ENCODE peak calls at places on chromosomes 12 and 14, in ten cellular contexts. H is tibial artery; D is psoas muscle; R is colonic mucosa; P is astrocyte; A is CD8-positive, alpha-beta T cell; G is ovary; X is thyroid gland; U is GM12878; I is CD8-positive, alpha-beta memory T cell. Y is an unnamed sample. For H3K4me1 and H3K9me3, the result is how much of the 10 kb centered on the place peaks cover.

GRCh38 chr14:36773136-36773540 is 111.5 kb downstream of the PAX9 start:
- DNase-seq in U (no peak), P (peak), R (no peak), G (no peak), H (no peak), X (no peak), I (no peak), D (no peak), A (no peak), Y (no peak)

GRCh38 chr12:121628037-121628436 is 1.7 kb downstream of the ORAI1 start:
- DNase-seq in A (no peak), R (peak), H (no peak), I (no peak), G (peak), P (no peak), X (peak), D (no peak), U (no peak), Y (peak)

GRCh38 chr12:21337959-21338704 is 3.4 kb upstream of the SLCO1A2 start:
- DNase-seq in I (no peak), G (no peak), D (no peak), P (no peak), U (no peak), A (no peak), H (no peak), X (no peak), R (no peak), Y (no peak)

GRCh38 chr12:19755141-19755540 is 315.8 kb downstream of the AEBP2 start:
- DNase-seq in I (no peak), G (no peak), A (no peak), H (no peak), D (no peak), P (peak), U (no peak), R (no peak), X (no peak), Y (no peak)

GRCh38 chr12:33770652-33771051 is 251.6 kb upstream of the ALG10 start:
- DNase-seq in U (no peak), G (no peak), I (no peak), P (no peak), H (no peak), X (no peak), D (no peak), R (no peak), A (no peak), Y (no peak)

GRCh38 chr14:57405562-57405961 is 15.2 kb downstream of the NAA30 start:
- DNase-seq in H (no peak), D (no peak), X (no peak), I (no peak), G (no peak), U (no peak), R (no peak), A (no peak), P (no peak), Y (no peak)

GRCh38 chr12:126648074-126648473 is 1582.8 kb downstream of the AACS start:
- DNase-seq in G (no peak), P (no peak), A (no peak), I (no peak), H (no peak), D (no peak), R (no peak), U (no peak), X (no peak), Y (no peak)

GRCh38 chr14:59427653-59428578 is 37.3 kb downstream of the GPR135 start:
- DNase-seq in A (no peak), I (no peak), D (peak), U (no peak), R (no peak), P (peak), G (peak), X (peak), H (peak), Y (no peak)

GRCh38 chr12:122040579-122041386 is 19.1 kb downstream of the BCL7A start:
- DNase-seq in R (peak), U (no peak), G (no peak), A (no peak), D (no peak), I (no peak), P (no peak), X (no peak), H (no peak), Y (no peak)

GRCh38 chr12:117158911-117159310 is 31.4 kb downstream of the FBXO21 start:
- DNase-seq in I (no peak), U (no peak), G (no peak), X (no peak), H (no peak), A (no peak), D (no peak), R (no peak), P (peak), Y (no peak)

GRCh38 chr12:74412607-74413230 is 124.9 kb upstream of the ATXN7L3B start:
- DNase-seq in H (no peak), G (no peak), U (no peak), R (no peak), P (peak), I (no peak), D (no peak), A (no peak), X (no peak), Y (peak)

GRCh38 chr12:132812631-132813305 is 15.9 kb downstream of the GOLGA3 start:
- DNase-seq in X (no peak), H (no peak), I (peak), A (no peak), D (no peak), R (no peak), P (peak), G (no peak), U (no peak), Y (no peak)

GRCh38 chr12:79934309-79935020 is 432 bp downstream of the PPP1R12A start:
- DNase-seq in R (peak), G (no peak), X (peak), I (peak), P (peak), U (no peak), D (no peak), A (no peak), H (peak), Y (peak)

GRCh38 chr14:60101801-60102200 is 10.1 kb downstream of the PCNX4 start:
- DNase-seq in P (peak), I (no peak), X (no peak), R (no peak), A (no peak), H (no peak), U (no peak), D (no peak), G (no peak), Y (no peak)

GRCh38 chr14:77043177-77043983 is 14.9 kb upstream of the IRF2BPL start:
- DNase-seq in A (no peak), P (peak), G (peak), X (no peak), R (no peak), U (peak), D (peak), I (peak), H (peak), Y (no peak)

GRCh38 chr12:52085682-52086180 is 6.2 kb downstream of the SMIM41 start:
- DNase-seq in X (no peak), P (no peak), I (no peak), D (no peak), H (no peak), R (no peak), G (no peak), A (no peak), U (no peak), Y (no peak)

GRCh38 chr12:52086366-52086765 is 6.9 kb downstream of the SMIM41 start:
- DNase-seq in X (peak), D (no peak), R (no peak), I (no peak), H (no peak), G (no peak), A (no peak), U (no peak), P (no peak), Y (no peak)

GRCh38 chr12:52082988-52083637 is 3.6 kb downstream of the SMIM41 start:
- DNase-seq in H (no peak), U (no peak), A (peak), P (peak), G (peak), D (peak), R (peak), X (peak), I (peak), Y (peak)

GRCh38 chr12:52083638-52083996 is 4.1 kb downstream of the SMIM41 start:
- DNase-seq in A (no peak), R (no peak), I (no peak), U (no peak), H (no peak), G (no peak), P (no peak), D (no peak), X (no peak), Y (no peak)

DNA sequence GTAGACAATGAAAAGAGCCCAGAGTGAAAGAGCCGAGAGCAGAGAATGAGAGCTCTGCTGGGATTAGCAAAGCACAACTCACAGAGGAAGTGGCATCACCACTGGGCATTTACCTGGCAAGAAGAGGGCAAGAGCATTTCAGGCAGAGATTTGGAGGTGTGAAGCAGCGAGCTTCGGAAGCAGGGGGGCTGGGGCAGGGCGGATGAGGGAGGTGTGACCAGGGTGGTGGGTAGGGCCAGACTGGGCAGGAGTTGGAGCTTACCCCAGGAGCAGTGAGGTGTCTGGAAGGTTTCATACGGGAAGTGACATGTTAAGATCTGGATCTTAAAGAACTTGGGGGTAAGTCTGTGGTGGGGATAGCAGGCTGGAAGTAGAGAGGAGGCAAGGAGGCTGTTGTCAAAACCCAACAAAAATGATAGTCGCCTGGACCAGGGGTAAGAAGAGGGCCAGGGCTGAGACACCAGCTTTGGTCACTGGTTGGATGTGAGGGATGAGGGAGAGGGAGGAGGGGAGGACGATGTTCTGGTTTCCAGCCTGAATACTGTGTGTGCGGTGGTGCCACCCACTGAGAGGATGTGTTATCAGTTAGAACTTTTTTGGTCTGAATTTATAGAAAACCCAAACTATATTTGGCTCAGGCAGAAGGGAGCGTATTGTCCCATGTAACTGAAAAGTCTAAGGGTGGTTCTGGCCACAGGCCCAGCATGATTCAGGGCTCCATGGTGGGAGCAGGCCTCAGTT is 5.2 kb downstream of the SMIM41 start:
- DNase-seq in R (no peak), U (no peak), X (no peak), D (no peak), G (no peak), A (no peak), P (no peak), H (no peak), I (peak), Y (no peak)
- H3K4me1 ChIP-seq in R (under half), U (under half), X (under half), D (half or more), G (under half), A (under half), P (under half), H (under half), I (under half), Y (half or more)

DNA sequence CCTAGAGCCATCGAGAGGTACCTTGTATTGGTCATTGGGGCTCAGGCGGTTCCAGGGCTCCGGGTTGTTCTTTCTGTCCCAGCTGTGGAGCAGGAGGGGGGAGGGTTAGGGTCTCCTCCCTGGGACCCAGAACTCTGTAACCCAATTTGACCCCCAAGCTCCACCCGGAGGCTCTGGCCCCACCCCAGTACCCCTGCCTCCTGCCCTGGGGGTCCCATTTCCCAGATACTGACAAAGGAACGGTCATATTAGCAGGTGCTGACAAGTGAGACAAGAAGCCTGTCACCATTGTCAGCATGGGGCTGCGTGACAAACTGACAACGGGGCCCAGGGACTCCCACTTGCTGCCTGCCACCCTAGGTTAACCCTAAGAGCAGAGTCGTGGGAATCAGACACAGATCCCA is 6.2 kb downstream of the SHMT2 start:
- DNase-seq in U (no peak), D (no peak), P (no peak), H (no peak), A (no peak), I (no peak), X (no peak), G (no peak), R (no peak), Y (no peak)
- H3K27ac ChIP-seq in U (no peak), D (peak), P (no peak), H (peak), A (no peak), I (no peak), X (peak), G (no peak), R (no peak), Y (no peak)

GRCh38 chr12:38161123-38162000 is 155.2 kb upstream of the ALG10B start:
- DNase-seq in G (no peak), I (no peak), H (no peak), U (no peak), R (no peak), P (no peak), X (no peak), D (no peak), A (no peak), Y (no peak)
- H3K9me3 ChIP-seq in G (under half), I (under half), H (under half), U (under half), R (under half), P (under half), X (under half), D (under half), A (under half), Y (under half)

GRCh38 chr12:107318804-107319535 is 225.6 kb upstream of the CRY1 start:
- DNase-seq in X (peak), D (peak), U (no peak), H (no peak), I (no peak), G (no peak), P (peak), R (no peak), A (no peak), Y (no peak)
- H3K4me1 ChIP-seq in X (under half), D (under half), U (under half), H (under half), I (under half), G (under half), P (under half), R (under half), A (under half), Y (under half)

GRCh38 chr14:100019156-100019882 is 45.9 kb upstream of the EVL start:
- DNase-seq in X (no peak), G (no peak), H (no peak), P (peak), I (no peak), D (no peak), U (no peak), A (no peak), R (no peak), Y (no peak)

GRCh38 chr14:100018054-100018453 is 47.2 kb upstream of the EVL start:
- DNase-seq in G (no peak), R (no peak), U (no peak), P (no peak), X (no peak), D (no peak), A (no peak), H (no peak), I (no peak), Y (no peak)

GRCh38 chr14:100020623-100021022 is 44.6 kb upstream of the EVL start:
- DNase-seq in H (no peak), R (no peak), X (no peak), A (no peak), P (no peak), D (no peak), G (no peak), U (no peak), I (no peak), Y (no peak)

GRCh38 chr14:100017578-100017977 is 47.6 kb upstream of the EVL start:
- DNase-seq in I (no peak), U (no peak), P (peak), X (no peak), R (no peak), A (no peak), G (no peak), H (no peak), D (no peak), Y (no peak)

GRCh38 chr14:100018482-100018881 is 46.7 kb upstream of the EVL start:
- DNase-seq in I (no peak), A (no peak), X (no peak), U (no peak), G (no peak), R (no peak), H (no peak), D (no peak), P (no peak), Y (no peak)
- H3K27ac ChIP-seq in I (no peak), A (no peak), X (no peak), U (no peak), G (peak), R (no peak), H (no peak), D (no peak), P (no peak), Y (no peak)

DNA sequence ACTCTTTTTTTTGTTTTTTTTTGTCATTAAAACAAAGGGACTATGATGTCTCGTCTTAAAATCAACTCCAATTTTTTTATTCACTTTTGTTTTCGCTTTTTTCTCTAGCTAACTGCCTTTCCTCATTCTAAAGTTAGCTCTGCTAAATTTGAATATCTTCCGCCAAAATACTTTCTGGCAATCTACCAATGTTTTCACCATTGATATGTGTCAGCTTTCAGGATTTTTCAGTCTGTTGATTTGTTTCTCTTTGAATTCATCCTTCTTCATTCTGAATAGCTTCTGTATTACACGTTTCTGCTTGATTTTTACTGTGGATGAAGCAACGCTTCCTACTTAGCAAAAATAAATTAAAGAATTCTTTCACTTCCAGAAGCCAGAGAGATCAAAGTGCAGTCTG is 38.7 kb upstream of the NOVA1 start:
- DNase-seq in G (no peak), I (no peak), U (no peak), D (no peak), H (no peak), A (no peak), X (no peak), P (peak), R (no peak), Y (no peak)
- H3K9me3 ChIP-seq in G (under half), I (under half), U (under half), D (under half), H (under half), A (under half), X (under half), P (under half), R (under half), Y (under half)

DNA sequence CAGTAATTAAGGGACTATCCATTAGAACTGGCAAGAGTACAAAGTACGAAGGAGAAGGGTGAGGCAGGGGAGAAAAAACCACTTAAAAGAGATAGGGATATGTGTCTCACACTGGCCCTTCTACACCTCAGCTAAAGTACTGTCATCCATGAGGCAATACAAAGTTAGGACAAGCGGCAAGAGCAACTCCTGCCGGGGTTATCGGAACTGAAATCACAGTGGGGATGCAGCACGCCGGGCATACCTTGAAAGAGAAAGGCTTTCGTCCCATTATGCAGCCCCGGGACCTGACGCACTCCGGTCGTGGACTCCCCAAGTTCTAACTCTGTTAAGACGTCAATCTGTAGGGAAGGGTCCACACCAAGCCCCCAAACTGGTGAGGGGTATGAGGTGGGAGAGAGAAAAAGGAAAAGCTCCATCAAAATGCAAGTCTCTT is 1.1 kb downstream of the NELL2 start:
- DNase-seq in P (no peak), A (no peak), R (no peak), D (no peak), H (no peak), I (peak), U (no peak), G (no peak), X (peak), Y (peak)
- H3K4me1 ChIP-seq in P (under half), A (under half), R (under half), D (under half), H (under half), I (under half), U (under half), G (under half), X (under half), Y (under half)

DNA sequence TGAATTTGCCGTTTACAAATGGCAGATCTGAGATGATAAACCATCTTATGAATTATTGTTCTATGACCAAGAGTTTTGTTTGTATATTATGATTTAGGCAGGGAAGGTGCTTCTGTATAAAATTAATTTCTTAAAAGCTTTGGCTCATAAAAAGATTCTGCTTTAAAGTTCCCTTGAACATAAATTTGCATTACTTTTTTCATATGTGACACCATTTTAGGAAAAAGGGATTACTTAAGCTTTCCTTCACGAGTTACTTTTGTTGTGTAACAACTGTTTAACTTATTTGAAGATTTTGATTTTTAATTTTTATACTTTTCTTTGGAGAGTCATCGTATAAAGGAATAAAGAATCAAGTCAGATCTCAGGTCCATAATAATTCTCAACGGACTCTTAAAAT is 3.3 kb downstream of the ETNK1 start:
- DNase-seq in A (no peak), H (no peak), U (no peak), G (no peak), D (no peak), R (no peak), X (no peak), I (no peak), P (no peak), Y (no peak)
- H3K27ac ChIP-seq in A (no peak), H (peak), U (no peak), G (no peak), D (no peak), R (no peak), X (no peak), I (peak), P (no peak), Y (no peak)

GRCh38 chr14:84519836-84520235 is 1010.1 kb upstream of the FLRT2 start:
- DNase-seq in H (no peak), A (no peak), R (no peak), G (no peak), I (no peak), D (no peak), U (no peak), X (no peak), P (no peak), Y (no peak)
- H3K9me3 ChIP-seq in H (under half), A (under half), R (under half), G (under half), I (under half), D (under half), U (under half), X (under half), P (under half), Y (under half)

GRCh38 chr14:105178069-105178867 is 2.8 kb downstream of the NUDT14 start:
- DNase-seq in R (no peak), U (no peak), H (no peak), I (no peak), D (no peak), G (no peak), A (no peak), X (no peak), P (no peak), Y (no peak)

GRCh38 chr14:105177082-105177481 is 4.0 kb downstream of the NUDT14 start:
- DNase-seq in X (no peak), R (no peak), I (no peak), A (no peak), D (peak), G (no peak), P (no peak), U (no peak), H (no peak), Y (no peak)

GRCh38 chr14:105180598-105181528 is at the start of gene NUDT14:
- DNase-seq in R (peak), X (peak), P (no peak), G (peak), A (peak), I (peak), H (peak), U (no peak), D (peak), Y (peak)

GRCh38 chr14:105179191-105179590 is 1.9 kb downstream of the NUDT14 start:
- DNase-seq in G (no peak), I (no peak), R (no peak), U (no peak), H (no peak), X (no peak), D (no peak), P (no peak), A (no peak), Y (no peak)

DNA sequence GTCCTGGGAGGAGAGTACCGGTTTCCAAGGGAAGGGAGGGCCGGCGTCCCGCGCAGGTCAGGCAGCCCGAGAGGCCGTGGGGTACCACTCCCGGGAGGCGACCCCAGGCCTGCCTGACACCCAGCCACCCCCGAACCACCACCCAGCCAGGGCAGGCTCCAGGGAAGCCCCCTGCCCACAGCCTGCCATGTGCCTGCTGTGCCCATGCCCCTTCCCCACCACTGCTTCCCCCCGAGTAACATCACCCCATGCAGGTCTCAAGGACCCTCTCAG is 2.3 kb downstream of the NUDT14 start:
- DNase-seq in G (no peak), P (no peak), H (no peak), I (no peak), U (no peak), R (no peak), D (no peak), X (no peak), A (no peak), Y (no peak)
- H3K4me1 ChIP-seq in G (under half), P (under half), H (under half), I (under half), U (under half), R (under half), D (under half), X (under half), A (under half), Y (half or more)

Y was measured in OCI-LY7.